ENCODE peak calls at places on chromosomes 2 and 18, in ten cellular contexts. F, R, E, V, Z, Y, A, J, H and W are unnamed samples.

GRCh38 chr2:180980943-180981898 is 816 bp downstream of the UBE2E3 start:
- DNase-seq in H (peak), J (peak), Z (peak), E (peak), F (peak), R (peak), A (peak), Y (no peak), V (peak), W (no peak)

GRCh38 chr2:183623227-183623626 is 499.0 kb downstream of the NUP35 start:
- DNase-seq in H (no peak), J (no peak), Y (no peak), F (no peak), E (no peak), Z (no peak), V (no peak), A (no peak), R (no peak), W (no peak)

GRCh38 chr2:136183095-136183494 is 65.1 kb upstream of the CXCR4 start:
- DNase-seq in F (no peak), Z (no peak), A (no peak), H (no peak), E (no peak), V (no peak), R (no peak), Y (no peak), J (no peak), W (no peak)

GRCh38 chr2:164967349-164967748 is 12.0 kb upstream of the SLC38A11 start:
- DNase-seq in V (no peak), R (no peak), H (no peak), F (no peak), Z (no peak), A (no peak), Y (no peak), J (no peak), E (peak), W (no peak)

GRCh38 chr2:205650450-205650849 is 31.9 kb upstream of the NRP2 start:
- DNase-seq in V (peak), Z (no peak), E (peak), R (no peak), J (no peak), H (no peak), Y (peak), F (peak), A (no peak), W (no peak)

GRCh38 chr2:148999451-148999891 is 39.0 kb upstream of the LYPD6B start:
- DNase-seq in Y (no peak), R (no peak), Z (no peak), H (no peak), J (no peak), F (no peak), E (peak), V (peak), A (no peak), W (no peak)

GRCh38 chr18:28174181-28174906 is 2.6 kb downstream of the CDH2 start:
- DNase-seq in R (peak), V (no peak), F (no peak), Z (no peak), H (no peak), Y (no peak), A (no peak), E (no peak), J (no peak), W (no peak)

GRCh38 chr2:28274911-28275685 is 117.6 kb upstream of the FOSL2 start:
- DNase-seq in Y (peak), H (peak), Z (peak), V (peak), E (peak), R (no peak), J (no peak), F (peak), A (no peak), W (peak)

GRCh38 chr2:111200333-111200879 is 79.7 kb downstream of the BCL2L11 start:
- DNase-seq in E (peak), A (no peak), J (no peak), V (no peak), Y (no peak), H (no peak), F (no peak), R (no peak), Z (no peak), W (no peak)

GRCh38 chr2:31136732-31137131 is 1.5 kb downstream of the GALNT14 start:
- DNase-seq in Z (no peak), F (no peak), R (no peak), Y (no peak), E (no peak), V (no peak), H (no peak), A (no peak), J (no peak), W (no peak)

GRCh38 chr2:232458051-232458660 is 2.2 kb downstream of the ALPI start:
- DNase-seq in Z (no peak), A (no peak), R (no peak), E (no peak), Y (no peak), H (no peak), V (no peak), F (no peak), J (no peak), W (no peak)

GRCh38 chr2:161061786-161062185 is 98.4 kb upstream of the TANK start:
- DNase-seq in Y (no peak), H (no peak), F (no peak), R (no peak), E (no peak), J (no peak), A (no peak), V (peak), Z (no peak), W (no peak)

GRCh38 chr2:36562973-36563532 is 34.9 kb downstream of the FEZ2 start:
- DNase-seq in E (no peak), A (no peak), J (no peak), Y (no peak), H (peak), Z (no peak), F (peak), R (no peak), V (peak), W (no peak)

GRCh38 chr2:16394072-16394985 is 271.3 kb downstream of the CYRIA start:
- DNase-seq in J (no peak), H (no peak), E (peak), Z (no peak), V (no peak), F (no peak), R (peak), Y (no peak), A (no peak), W (no peak)

GRCh38 chr18:9404565-9405060 is 70.0 kb downstream of the TWSG1 start:
- DNase-seq in R (no peak), F (peak), E (no peak), J (no peak), A (no peak), Z (peak), V (no peak), H (peak), Y (no peak), W (no peak)

GRCh38 chr2:202032841-202033316 is 776 bp upstream of the FZD7 start:
- DNase-seq in Z (no peak), R (peak), Y (no peak), V (peak), H (peak), E (peak), J (peak), A (peak), F (no peak), W (no peak)

GRCh38 chr2:105929506-105929905 is 184.8 kb downstream of the NCK2 start:
- DNase-seq in Y (no peak), E (no peak), R (no peak), F (no peak), Z (no peak), A (no peak), H (peak), J (no peak), V (no peak), W (no peak)

GRCh38 chr2:188975497-188976102 is 1.4 kb downstream of the COL3A1 start:
- DNase-seq in Y (peak), H (peak), R (no peak), A (no peak), E (no peak), F (peak), J (no peak), Z (no peak), V (peak), W (no peak)

GRCh38 chr2:69514836-69515235 is 77.6 kb upstream of the NFU1 start:
- DNase-seq in E (no peak), J (no peak), Z (no peak), R (no peak), F (no peak), H (no peak), A (no peak), V (peak), Y (no peak), W (peak)

GRCh38 chr2:181483876-181484275 is 26.7 kb downstream of the ITGA4 start:
- DNase-seq in E (no peak), H (no peak), J (no peak), Y (no peak), A (no peak), V (peak), R (no peak), F (no peak), Z (no peak), W (no peak)

GRCh38 chr18:22124970-22125369 is 44.4 kb upstream of the GATA6 start:
- DNase-seq in F (no peak), J (no peak), Z (no peak), Y (no peak), V (no peak), H (no peak), E (no peak), A (no peak), R (no peak), W (no peak)

GRCh38 chr2:85413592-85414421 is 3.6 kb upstream of the CAPG start:
- DNase-seq in Y (no peak), F (peak), R (peak), J (no peak), Z (no peak), A (peak), H (no peak), E (peak), V (peak), W (no peak)

GRCh38 chr2:136024616-136025015 is 39.2 kb upstream of the DARS1 start:
- DNase-seq in Z (no peak), E (no peak), F (peak), V (no peak), H (no peak), J (no peak), Y (no peak), R (no peak), A (no peak), W (no peak)

GRCh38 chr2:127582863-127583861 is 47.7 kb downstream of the MYO7B start:
- DNase-seq in F (no peak), V (no peak), E (no peak), Y (no peak), R (no peak), Z (no peak), A (no peak), H (no peak), J (no peak), W (no peak)

GRCh38 chr18:6943143-6943542 is 174.5 kb downstream of the LAMA1 start:
- DNase-seq in V (no peak), R (no peak), J (no peak), E (no peak), Z (no peak), A (peak), F (no peak), Y (no peak), H (no peak), W (no peak)

GRCh38 chr2:222336442-222336841 is 37.6 kb upstream of the PAX3 start:
- DNase-seq in V (no peak), F (no peak), R (no peak), Z (no peak), H (no peak), J (no peak), Y (no peak), E (no peak), A (no peak), W (no peak)

GRCh38 chr2:227214622-227215041 is 50.2 kb downstream of the COL4A3 start:
- DNase-seq in A (no peak), F (peak), Z (no peak), E (no peak), Y (no peak), J (no peak), R (no peak), H (no peak), V (no peak), W (no peak)

GRCh38 chr2:96082211-96083063 is 33.9 kb downstream of the ADRA2B start:
- DNase-seq in Y (no peak), Z (no peak), F (no peak), V (no peak), R (no peak), J (peak), A (no peak), E (no peak), H (no peak), W (no peak)

GRCh38 chr18:74283255-74283554 is 8.6 kb downstream of the CYB5A start:
- DNase-seq in Y (no peak), F (no peak), R (no peak), V (no peak), E (no peak), A (no peak), Z (no peak), H (no peak), J (no peak), W (no peak)

GRCh38 chr2:160254363-160254762 is 54.3 kb upstream of the ITGB6 start:
- DNase-seq in H (no peak), V (no peak), E (no peak), R (no peak), A (no peak), F (no peak), Y (no peak), J (no peak), Z (no peak), W (no peak)

GRCh38 chr18:29140590-29140989 is 963.7 kb upstream of the CDH2 start:
- DNase-seq in Z (no peak), R (no peak), A (no peak), J (no peak), E (no peak), H (no peak), V (no peak), Y (no peak), F (no peak), W (no peak)

DNA sequence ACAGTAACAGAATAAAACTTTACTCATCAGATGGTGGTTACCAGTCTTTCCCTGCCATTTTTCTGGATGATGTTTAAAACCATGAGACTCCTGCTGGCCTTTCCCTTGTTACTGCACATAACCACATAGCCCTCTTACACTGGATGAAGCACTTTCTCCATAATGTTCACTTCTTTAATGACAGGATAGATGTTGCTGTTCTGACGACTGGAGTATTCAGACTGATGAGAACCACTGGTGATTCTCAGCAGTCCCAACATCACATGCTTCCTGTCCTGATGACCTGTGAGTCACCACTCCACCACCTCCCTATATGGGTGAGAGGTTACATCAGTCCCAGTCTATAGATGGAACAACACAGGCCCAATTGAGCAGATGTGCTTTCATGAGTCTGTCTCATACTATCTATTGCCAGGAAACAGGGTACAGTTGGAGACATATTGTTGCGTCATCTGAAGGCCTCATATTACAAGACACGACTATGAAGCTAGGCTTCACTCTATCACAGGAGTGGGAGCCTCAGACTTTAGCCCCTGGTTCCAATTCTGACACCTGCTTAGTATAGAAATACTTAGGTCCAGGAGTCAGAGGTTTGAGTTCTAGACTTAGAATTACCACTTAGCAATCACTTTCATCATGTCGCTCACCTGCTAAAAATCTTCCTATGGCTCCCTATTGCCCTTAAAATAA is 145.7 kb upstream of the KLF7 start:
- DNase-seq in E (no peak), Z (no peak), Y (peak), H (peak), R (no peak), V (peak), F (peak), J (no peak), A (no peak), W (peak)
- TF ChIP-seq CTCF in E (no peak), Z (no peak), Y (peak), H (peak), R (peak), V (peak), F (peak), J (peak), A (no peak), W (peak)

DNA sequence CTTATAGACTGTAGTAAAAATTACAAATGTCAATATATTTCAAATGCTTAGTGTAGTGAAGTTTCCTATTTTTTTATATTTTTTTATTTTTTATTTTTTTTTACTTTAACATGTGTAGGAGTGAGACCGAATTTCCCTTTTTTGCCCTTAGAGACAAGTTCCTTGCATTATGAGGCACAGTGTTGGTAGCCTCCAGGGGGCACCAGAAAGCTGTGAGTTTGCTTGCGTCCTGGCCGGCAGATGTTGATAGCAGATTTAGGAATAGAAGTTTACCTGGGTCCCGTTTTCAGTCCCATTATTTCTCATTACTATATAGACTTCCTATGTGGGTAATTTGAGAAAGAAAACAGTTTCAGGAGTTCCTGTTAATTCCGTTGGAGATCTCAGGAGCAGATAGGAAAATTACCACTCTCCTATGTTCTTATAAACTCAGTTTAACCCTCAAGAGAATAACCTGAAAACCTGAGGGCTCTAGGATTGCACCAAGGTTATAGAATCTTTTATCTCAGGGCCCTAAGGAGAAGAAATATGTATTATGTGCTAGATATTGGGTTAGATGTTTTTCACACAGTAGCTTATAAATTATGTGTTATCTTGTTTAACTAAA is 157.5 kb upstream of the SESTD1 start:
- DNase-seq in J (peak), E (peak), A (peak), V (peak), Z (no peak), Y (peak), R (peak), H (peak), F (peak), W (peak)
- TF ChIP-seq CTCF in J (peak), E (peak), A (peak), V (peak), Z (peak), Y (peak), R (peak), H (peak), F (peak), W (peak)

DNA sequence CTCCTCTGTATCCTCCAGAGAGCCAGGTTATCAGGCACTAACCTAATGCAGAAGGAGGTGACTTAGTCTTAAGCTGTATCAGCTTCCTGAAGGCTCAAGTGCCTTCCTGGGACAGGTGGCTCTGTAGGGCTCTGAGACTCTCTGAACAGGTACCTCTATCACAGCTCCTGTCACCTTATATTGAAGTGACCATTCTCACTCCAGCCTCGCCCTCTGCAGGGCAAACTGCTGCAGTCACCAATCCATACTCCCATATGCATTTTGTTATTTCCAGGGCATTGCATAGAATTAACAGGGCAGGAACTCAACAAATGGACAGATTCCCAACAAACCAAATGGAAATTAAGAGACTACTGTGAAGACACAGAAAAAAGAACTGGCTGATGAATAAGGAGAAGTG is 203.0 kb upstream of the REV1 start:
- DNase-seq in V (no peak), R (no peak), A (no peak), F (no peak), E (no peak), Z (no peak), J (no peak), H (no peak), Y (no peak), W (no peak)
- TF ChIP-seq CTCF in V (no peak), R (no peak), A (no peak), F (no peak), E (peak), Z (no peak), J (no peak), H (no peak), Y (no peak), W (peak)

DNA sequence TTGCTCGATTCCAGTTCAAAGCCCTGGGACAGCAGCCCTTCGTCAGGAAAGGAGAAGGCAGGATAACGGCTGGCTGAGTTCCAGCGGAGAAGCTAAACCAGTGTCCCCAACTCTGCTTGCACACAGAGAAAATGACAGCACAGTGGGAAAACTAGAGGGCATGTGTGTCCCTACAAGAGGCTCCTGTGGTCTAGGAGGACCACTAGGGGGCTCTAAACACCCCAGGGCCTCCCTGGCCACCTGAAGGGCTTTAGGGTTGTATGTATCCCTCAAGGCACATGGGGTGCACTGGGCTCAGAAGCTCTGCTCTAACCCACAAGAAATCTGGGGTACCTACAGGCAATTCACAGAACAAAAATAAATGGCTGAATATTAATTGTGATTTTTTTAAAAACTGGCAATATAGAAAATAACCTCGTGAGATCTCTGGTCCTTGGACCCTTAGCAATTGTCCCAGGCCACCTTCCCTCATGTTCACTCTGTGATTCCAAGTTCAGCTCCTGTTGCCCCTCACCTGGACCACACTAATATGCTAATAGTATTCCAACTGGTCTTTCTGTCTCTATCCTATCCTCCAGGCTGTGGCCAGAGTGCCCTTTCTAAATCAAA is 17.5 kb downstream of the STAT1 start:
- DNase-seq in A (peak), E (peak), Y (no peak), R (peak), Z (no peak), H (peak), J (peak), V (peak), F (no peak), W (no peak)
- TF ChIP-seq CTCF in A (peak), E (peak), Y (peak), R (peak), Z (peak), H (peak), J (peak), V (peak), F (peak), W (peak)

DNA sequence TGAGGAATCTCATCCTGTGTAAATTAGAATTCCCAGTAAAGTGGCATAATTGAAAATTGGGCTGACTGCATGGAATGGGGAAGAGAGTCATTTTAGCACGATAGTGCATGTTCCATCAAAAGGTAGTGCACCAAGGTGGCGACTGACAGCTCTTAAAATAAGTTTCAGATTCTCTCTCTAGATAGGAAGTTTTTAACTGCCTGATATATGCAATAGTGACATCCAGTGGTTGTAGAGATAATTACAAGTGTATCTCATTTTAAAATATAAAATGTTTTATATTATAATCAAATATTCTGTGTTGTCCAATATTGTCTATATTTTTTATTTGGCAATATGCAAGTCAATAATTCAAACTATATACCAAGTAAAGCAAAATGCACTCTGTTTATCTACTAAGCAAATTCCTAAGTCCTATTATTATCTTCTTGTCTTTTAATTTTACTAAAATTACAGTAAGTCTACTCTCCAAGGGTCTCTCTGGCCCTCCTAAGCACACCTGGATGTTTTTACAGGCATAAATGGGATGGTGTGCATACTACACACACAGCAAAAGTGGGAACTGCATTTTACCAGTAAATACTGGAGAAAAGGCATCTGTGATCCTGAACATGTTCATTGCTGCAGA is 397.7 kb upstream of the HNRNPA3 start:
- DNase-seq in Y (no peak), H (no peak), Z (peak), V (peak), F (peak), A (no peak), J (no peak), E (peak), R (peak), W (no peak)
- TF ChIP-seq CTCF in Y (peak), H (peak), Z (peak), V (peak), F (peak), A (peak), J (peak), E (peak), R (peak), W (peak)

GRCh38 chr2:237490805-237491194 is 3.7 kb downstream of the MLPH start:
- DNase-seq in A (no peak), Y (no peak), V (no peak), J (no peak), Z (no peak), H (no peak), R (no peak), F (no peak), E (no peak), W (no peak)
- TF ChIP-seq CTCF in A (no peak), Y (no peak), V (no peak), J (no peak), Z (no peak), H (no peak), R (no peak), F (no peak), E (no peak), W (no peak)